ENCODE peak calls at places on chromosomes 13 and 19, in eight cellular contexts. One of them, this sample, is unnamed. For H3K9me3, the result is how much of the 10 kb centered on the place peaks cover.

GRCh38 chr13:57629391-57629804 is 2.1 kb upstream of the PCDH17 start:
- DNase-seq in left ventricle myocardium inferior: no peak
- DNase-seq in adrenal gland: no peak
- DNase-seq in mesenchymal stem cell: no peak
- DNase-seq in gastrocnemius medialis: no peak
- DNase-seq in mammary epithelial cell: no peak
- DNase-seq in fibroblast of lung: peak
- DNase-seq in left lung: peak
- DNase-seq in this sample: peak

GRCh38 chr13:103081435-103081834 is 15.2 kb upstream of the SLC10A2 start:
- DNase-seq in mammary epithelial cell: no peak
- DNase-seq in adrenal gland: no peak
- DNase-seq in left lung: no peak
- DNase-seq in fibroblast of lung: no peak
- DNase-seq in left ventricle myocardium inferior: no peak
- DNase-seq in gastrocnemius medialis: no peak
- DNase-seq in mesenchymal stem cell: no peak
- DNase-seq in this sample: no peak

GRCh38 chr19:43229315-43229714 is 23.9 kb upstream of the PSG4 start:
- DNase-seq in left ventricle myocardium inferior: no peak
- DNase-seq in mammary epithelial cell: peak
- DNase-seq in left lung: no peak
- DNase-seq in gastrocnemius medialis: no peak
- DNase-seq in adrenal gland: no peak
- DNase-seq in fibroblast of lung: no peak
- DNase-seq in mesenchymal stem cell: no peak
- DNase-seq in this sample: no peak

GRCh38 chr19:1416014-1416841 is 8.8 kb downstream of the DAZAP1 start:
- DNase-seq in fibroblast of lung: no peak
- DNase-seq in left ventricle myocardium inferior: no peak
- DNase-seq in left lung: peak
- DNase-seq in mesenchymal stem cell: peak
- DNase-seq in gastrocnemius medialis: peak
- DNase-seq in mammary epithelial cell: peak
- DNase-seq in adrenal gland: peak
- DNase-seq in this sample: no peak

GRCh38 chr13:106589716-106590115 is 21.8 kb upstream of the ARGLU1 start:
- DNase-seq in left lung: no peak
- DNase-seq in left ventricle myocardium inferior: no peak
- DNase-seq in mammary epithelial cell: no peak
- DNase-seq in fibroblast of lung: peak
- DNase-seq in mesenchymal stem cell: no peak
- DNase-seq in gastrocnemius medialis: no peak
- DNase-seq in adrenal gland: no peak
- DNase-seq in this sample: no peak

GRCh38 chr19:4987286-4987685 is 18.4 kb downstream of the KDM4B start:
- DNase-seq in mammary epithelial cell: no peak
- DNase-seq in left ventricle myocardium inferior: no peak
- DNase-seq in left lung: no peak
- DNase-seq in fibroblast of lung: no peak
- DNase-seq in adrenal gland: peak
- DNase-seq in mesenchymal stem cell: peak
- DNase-seq in gastrocnemius medialis: no peak
- DNase-seq in this sample: no peak

GRCh38 chr19:40776364-40776763 is 1.0 kb downstream of the MIA start:
- DNase-seq in left lung: no peak
- DNase-seq in mesenchymal stem cell: no peak
- DNase-seq in gastrocnemius medialis: no peak
- DNase-seq in left ventricle myocardium inferior: no peak
- DNase-seq in mammary epithelial cell: no peak
- DNase-seq in fibroblast of lung: no peak
- DNase-seq in adrenal gland: no peak
- DNase-seq in this sample: no peak

GRCh38 chr19:17405250-17406038 is at the start of gene BST2:
- DNase-seq in adrenal gland: peak
- DNase-seq in left lung: peak
- DNase-seq in mammary epithelial cell: no peak
- DNase-seq in gastrocnemius medialis: peak
- DNase-seq in left ventricle myocardium inferior: peak
- DNase-seq in mesenchymal stem cell: peak
- DNase-seq in fibroblast of lung: no peak
- DNase-seq in this sample: no peak

GRCh38 chr13:37068962-37069361 is 9.5 kb upstream of the SUPT20H start:
- DNase-seq in mammary epithelial cell: no peak
- DNase-seq in left lung: no peak
- DNase-seq in fibroblast of lung: peak
- DNase-seq in left ventricle myocardium inferior: no peak
- DNase-seq in gastrocnemius medialis: no peak
- DNase-seq in mesenchymal stem cell: peak
- DNase-seq in adrenal gland: no peak
- DNase-seq in this sample: no peak

GRCh38 chr13:42279986-42280385 is 8.0 kb downstream of the AKAP11 start:
- DNase-seq in fibroblast of lung: no peak
- DNase-seq in adrenal gland: no peak
- DNase-seq in mesenchymal stem cell: no peak
- DNase-seq in left lung: no peak
- DNase-seq in gastrocnemius medialis: no peak
- DNase-seq in mammary epithelial cell: no peak
- DNase-seq in left ventricle myocardium inferior: no peak
- DNase-seq in this sample: no peak
- H3K27ac ChIP-seq in fibroblast of lung: no peak
- H3K27ac ChIP-seq in adrenal gland: no peak
- H3K27ac ChIP-seq in mesenchymal stem cell: no peak
- H3K27ac ChIP-seq in left lung: peak
- H3K27ac ChIP-seq in gastrocnemius medialis: no peak
- H3K27ac ChIP-seq in mammary epithelial cell: no peak
- H3K27ac ChIP-seq in left ventricle myocardium inferior: no peak
- H3K27ac ChIP-seq in this sample: no peak

GRCh38 chr19:47729799-47730520 is 15.4 kb upstream of the NOP53 start:
- DNase-seq in mesenchymal stem cell: no peak
- DNase-seq in left lung: peak
- DNase-seq in gastrocnemius medialis: peak
- DNase-seq in left ventricle myocardium inferior: peak
- DNase-seq in adrenal gland: peak
- DNase-seq in fibroblast of lung: no peak
- DNase-seq in mammary epithelial cell: peak
- DNase-seq in this sample: peak
- H3K4me3 ChIP-seq in mesenchymal stem cell: peak
- H3K4me3 ChIP-seq in left lung: peak
- H3K4me3 ChIP-seq in gastrocnemius medialis: peak
- H3K4me3 ChIP-seq in left ventricle myocardium inferior: peak
- H3K4me3 ChIP-seq in adrenal gland: no peak
- H3K4me3 ChIP-seq in fibroblast of lung: no peak
- H3K4me3 ChIP-seq in mammary epithelial cell: peak
- H3K4me3 ChIP-seq in this sample: peak

GRCh38 chr19:21423057-21424041 is 26.4 kb downstream of the ZNF493 start:
- DNase-seq in fibroblast of lung: no peak
- DNase-seq in left lung: no peak
- DNase-seq in mammary epithelial cell: no peak
- DNase-seq in gastrocnemius medialis: no peak
- DNase-seq in left ventricle myocardium inferior: no peak
- DNase-seq in adrenal gland: no peak
- DNase-seq in mesenchymal stem cell: no peak
- DNase-seq in this sample: no peak
- H3K9me3 ChIP-seq in fibroblast of lung: under half
- H3K9me3 ChIP-seq in left lung: under half
- H3K9me3 ChIP-seq in mammary epithelial cell: under half
- H3K9me3 ChIP-seq in gastrocnemius medialis: under half
- H3K9me3 ChIP-seq in left ventricle myocardium inferior: half or more
- H3K9me3 ChIP-seq in adrenal gland: half or more
- H3K9me3 ChIP-seq in mesenchymal stem cell: half or more
- H3K9me3 ChIP-seq in this sample: half or more

GRCh38 chr19:16347706-16348105 is 23.1 kb downstream of the KLF2 start:
- DNase-seq in mesenchymal stem cell: no peak
- DNase-seq in gastrocnemius medialis: no peak
- DNase-seq in adrenal gland: no peak
- DNase-seq in fibroblast of lung: no peak
- DNase-seq in left lung: no peak
- DNase-seq in left ventricle myocardium inferior: no peak
- DNase-seq in mammary epithelial cell: no peak
- DNase-seq in this sample: no peak

GRCh38 chr19:16345457-16345856 is 20.8 kb downstream of the KLF2 start:
- DNase-seq in fibroblast of lung: no peak
- DNase-seq in gastrocnemius medialis: no peak
- DNase-seq in mammary epithelial cell: no peak
- DNase-seq in left lung: no peak
- DNase-seq in mesenchymal stem cell: no peak
- DNase-seq in adrenal gland: no peak
- DNase-seq in left ventricle myocardium inferior: no peak
- DNase-seq in this sample: no peak

GRCh38 chr19:16355293-16356043 is 30.8 kb downstream of the KLF2 start:
- DNase-seq in left ventricle myocardium inferior: peak
- DNase-seq in fibroblast of lung: no peak
- DNase-seq in mammary epithelial cell: peak
- DNase-seq in left lung: no peak
- DNase-seq in adrenal gland: no peak
- DNase-seq in gastrocnemius medialis: no peak
- DNase-seq in mesenchymal stem cell: no peak
- DNase-seq in this sample: no peak

GRCh38 chr19:16349551-16350171 is 25.0 kb downstream of the KLF2 start:
- DNase-seq in left lung: no peak
- DNase-seq in left ventricle myocardium inferior: no peak
- DNase-seq in fibroblast of lung: no peak
- DNase-seq in mesenchymal stem cell: no peak
- DNase-seq in gastrocnemius medialis: no peak
- DNase-seq in adrenal gland: no peak
- DNase-seq in mammary epithelial cell: no peak
- DNase-seq in this sample: no peak

DNA sequence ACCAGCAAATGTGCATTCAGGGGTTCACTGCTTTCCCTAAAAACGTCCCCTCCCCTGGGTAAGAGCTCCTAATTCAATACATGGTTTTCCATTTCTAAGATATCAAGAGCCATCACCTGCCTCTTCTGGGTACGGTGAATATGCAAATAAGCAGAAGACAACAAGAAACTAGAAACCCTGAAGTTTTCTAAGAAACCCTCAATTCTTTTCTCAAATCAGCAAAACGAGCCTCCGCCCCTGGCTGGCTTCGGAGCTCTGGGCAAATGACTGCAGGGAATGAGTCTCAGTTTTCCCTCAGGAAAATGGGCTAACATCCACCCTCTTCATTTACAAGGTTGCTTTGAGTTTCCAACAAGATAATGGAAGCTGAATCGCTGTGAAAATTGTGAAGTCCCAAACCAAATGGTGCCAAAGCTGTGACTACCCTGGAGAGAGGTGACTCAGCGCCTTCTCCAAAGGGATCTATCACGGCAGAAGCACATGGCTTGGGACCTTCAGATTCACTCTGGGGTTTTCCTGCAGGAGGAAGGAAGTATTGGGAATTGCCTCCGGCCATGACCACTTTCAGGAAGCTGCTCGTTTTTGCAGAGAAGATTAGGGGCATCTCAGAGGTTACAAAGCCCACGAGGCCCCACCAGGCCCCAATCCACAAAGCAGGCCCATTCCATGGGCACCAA is 26.6 kb downstream of the KLF2 start:
- DNase-seq in mammary epithelial cell: no peak
- DNase-seq in mesenchymal stem cell: peak
- DNase-seq in fibroblast of lung: no peak
- DNase-seq in adrenal gland: no peak
- DNase-seq in left lung: no peak
- DNase-seq in left ventricle myocardium inferior: no peak
- DNase-seq in gastrocnemius medialis: no peak
- DNase-seq in this sample: no peak
- H3K27ac ChIP-seq in mammary epithelial cell: no peak
- H3K27ac ChIP-seq in mesenchymal stem cell: no peak
- H3K27ac ChIP-seq in fibroblast of lung: no peak
- H3K27ac ChIP-seq in adrenal gland: no peak
- H3K27ac ChIP-seq in left lung: peak
- H3K27ac ChIP-seq in left ventricle myocardium inferior: peak
- H3K27ac ChIP-seq in gastrocnemius medialis: peak
- H3K27ac ChIP-seq in this sample: no peak

GRCh38 chr19:50975766-50976165 is 6.4 kb upstream of the KLK6 start:
- DNase-seq in gastrocnemius medialis: no peak
- DNase-seq in left lung: no peak
- DNase-seq in fibroblast of lung: no peak
- DNase-seq in mesenchymal stem cell: no peak
- DNase-seq in mammary epithelial cell: peak
- DNase-seq in left ventricle myocardium inferior: no peak
- DNase-seq in adrenal gland: no peak
- DNase-seq in this sample: no peak
- H3K4me3 ChIP-seq in gastrocnemius medialis: no peak
- H3K4me3 ChIP-seq in left lung: no peak
- H3K4me3 ChIP-seq in fibroblast of lung: no peak
- H3K4me3 ChIP-seq in mesenchymal stem cell: no peak
- H3K4me3 ChIP-seq in mammary epithelial cell: no peak
- H3K4me3 ChIP-seq in left ventricle myocardium inferior: no peak
- H3K4me3 ChIP-seq in adrenal gland: no peak
- H3K4me3 ChIP-seq in this sample: no peak